ENCODE peak calls at places on chromosome 18, in seven cellular contexts. One of them, this sample, is unnamed.
A peak's percentile ranks its signal among the peaks of the same experiment; 100 is the strongest.

GRCh38 chr18:59810740-59811520 is 88.9 kb upstream of the PMAIP1 start:
- DNase-seq in GM23338: no peak
- DNase-seq in GM12878: no peak
- DNase-seq in HCT116: no peak
- DNase-seq in K562: no peak
- DNase-seq in H1: no peak
- DNase-seq in HepG2: no peak
- DNase-seq in this sample: peak; percentile 6

GRCh38 chr18:23838801-23839366 is 149.6 kb downstream of the LAMA3 start:
- DNase-seq in GM23338: no peak
- DNase-seq in GM12878: no peak
- DNase-seq in HCT116: no peak
- DNase-seq in K562: no peak
- DNase-seq in H1: no peak
- DNase-seq in HepG2: no peak
- DNase-seq in this sample: peak; percentile 37

GRCh38 chr18:55248497-55248896 is 289.2 kb upstream of the CCDC68 start:
- DNase-seq in GM23338: no peak
- DNase-seq in GM12878: no peak
- DNase-seq in HCT116: no peak
- DNase-seq in K562: no peak
- DNase-seq in H1: no peak
- DNase-seq in HepG2: no peak
- DNase-seq in this sample: no peak

GRCh38 chr18:51074605-51075004 is 44.6 kb downstream of the SMAD4 start:
- DNase-seq in GM23338: no peak
- DNase-seq in GM12878: no peak
- DNase-seq in HCT116: no peak
- DNase-seq in K562: no peak
- DNase-seq in H1: no peak
- DNase-seq in HepG2: no peak
- DNase-seq in this sample: no peak

GRCh38 chr18:39660141-39660540 is 2094.5 kb upstream of the CELF4 start:
- DNase-seq in GM23338: no peak
- DNase-seq in GM12878: no peak
- DNase-seq in HCT116: no peak
- DNase-seq in K562: no peak
- DNase-seq in H1: no peak
- DNase-seq in HepG2: no peak
- DNase-seq in this sample: no peak

GRCh38 chr18:46660955-46661749 is 4.1 kb upstream of the LOXHD1 start:
- DNase-seq in GM23338: peak; percentile 71
- DNase-seq in GM12878: no peak
- DNase-seq in HCT116: no peak
- DNase-seq in K562: no peak
- DNase-seq in H1: no peak
- DNase-seq in HepG2: peak; percentile 4
- DNase-seq in this sample: peak; percentile 19

GRCh38 chr18:58454406-58455061 is 174.4 kb downstream of the ALPK2 start:
- DNase-seq in GM23338: no peak
- DNase-seq in GM12878: no peak
- DNase-seq in HCT116: no peak
- DNase-seq in K562: no peak
- DNase-seq in H1: no peak
- DNase-seq in HepG2: no peak
- DNase-seq in this sample: no peak

GRCh38 chr18:79547413-79548076 is 132.1 kb upstream of the CTDP1 start:
- DNase-seq in GM23338: no peak
- DNase-seq in GM12878: no peak
- DNase-seq in HCT116: no peak
- DNase-seq in K562: no peak
- DNase-seq in H1: no peak
- DNase-seq in HepG2: no peak
- DNase-seq in this sample: no peak

GRCh38 chr18:27313678-27314077 is 128.6 kb upstream of the CHST9 start:
- DNase-seq in GM23338: no peak
- DNase-seq in GM12878: no peak
- DNase-seq in HCT116: no peak
- DNase-seq in K562: no peak
- DNase-seq in H1: no peak
- DNase-seq in HepG2: no peak
- DNase-seq in this sample: no peak

GRCh38 chr18:57057890-57058289 is 89.0 kb upstream of the BOD1L2 start:
- DNase-seq in GM23338: no peak
- DNase-seq in GM12878: peak; percentile 57
- DNase-seq in HCT116: no peak
- DNase-seq in K562: no peak
- DNase-seq in H1: no peak
- DNase-seq in HepG2: no peak
- DNase-seq in this sample: no peak

GRCh38 chr18:70956554-70956953 is 667.7 kb downstream of the SOCS6 start:
- DNase-seq in GM23338: no peak
- DNase-seq in GM12878: no peak
- DNase-seq in HCT116: no peak
- DNase-seq in K562: no peak
- DNase-seq in H1: no peak
- DNase-seq in HepG2: no peak
- DNase-seq in this sample: no peak

GRCh38 chr18:9365406-9365805 is 30.8 kb downstream of the TWSG1 start:
- DNase-seq in GM23338: no peak
- DNase-seq in GM12878: no peak
- DNase-seq in HCT116: no peak
- DNase-seq in K562: no peak
- DNase-seq in H1: no peak
- DNase-seq in HepG2: no peak
- DNase-seq in this sample: no peak

GRCh38 chr18:50819027-50819726 is 639 bp downstream of the MRO start:
- DNase-seq in GM23338: peak; percentile 90
- DNase-seq in GM12878: no peak
- DNase-seq in HCT116: no peak
- DNase-seq in K562: no peak
- DNase-seq in H1: peak; percentile 47
- DNase-seq in HepG2: peak; percentile 56
- DNase-seq in this sample: peak; percentile 4

GRCh38 chr18:72742002-72742401 is 125.8 kb downstream of the NETO1 start:
- DNase-seq in GM23338: no peak
- DNase-seq in GM12878: no peak
- DNase-seq in HCT116: no peak
- DNase-seq in K562: no peak
- DNase-seq in H1: no peak
- DNase-seq in HepG2: no peak
- DNase-seq in this sample: no peak
- TF ChIP-seq POLR2AphosphoS5 in GM23338: no peak
- TF ChIP-seq POLR2AphosphoS5 in GM12878: no peak
- TF ChIP-seq POLR2AphosphoS5 in HCT116: no peak
- TF ChIP-seq POLR2AphosphoS5 in K562: no peak
- TF ChIP-seq POLR2AphosphoS5 in H1: no peak
- TF ChIP-seq POLR2AphosphoS5 in HepG2: no peak
- TF ChIP-seq POLR2AphosphoS5 in this sample: no peak

GRCh38 chr18:74430231-74430630 is 26.9 kb downstream of the DIPK1C start:
- DNase-seq in GM23338: no peak
- DNase-seq in GM12878: no peak
- DNase-seq in HCT116: no peak
- DNase-seq in K562: no peak
- DNase-seq in H1: no peak
- DNase-seq in HepG2: no peak
- DNase-seq in this sample: no peak

GRCh38 chr18:74427442-74428112 is 29.5 kb downstream of the DIPK1C start:
- DNase-seq in GM23338: no peak
- DNase-seq in GM12878: no peak
- DNase-seq in HCT116: no peak
- DNase-seq in K562: no peak
- DNase-seq in H1: no peak
- DNase-seq in HepG2: no peak
- DNase-seq in this sample: no peak

GRCh38 chr18:74425161-74425560 is 31.9 kb downstream of the DIPK1C start:
- DNase-seq in GM23338: no peak
- DNase-seq in GM12878: no peak
- DNase-seq in HCT116: no peak
- DNase-seq in K562: no peak
- DNase-seq in H1: no peak
- DNase-seq in HepG2: no peak
- DNase-seq in this sample: no peak

GRCh38 chr18:74420926-74421325 is 36.2 kb downstream of the DIPK1C start:
- DNase-seq in GM23338: no peak
- DNase-seq in GM12878: no peak
- DNase-seq in HCT116: no peak
- DNase-seq in K562: no peak
- DNase-seq in H1: no peak
- DNase-seq in HepG2: no peak
- DNase-seq in this sample: no peak

DNA sequence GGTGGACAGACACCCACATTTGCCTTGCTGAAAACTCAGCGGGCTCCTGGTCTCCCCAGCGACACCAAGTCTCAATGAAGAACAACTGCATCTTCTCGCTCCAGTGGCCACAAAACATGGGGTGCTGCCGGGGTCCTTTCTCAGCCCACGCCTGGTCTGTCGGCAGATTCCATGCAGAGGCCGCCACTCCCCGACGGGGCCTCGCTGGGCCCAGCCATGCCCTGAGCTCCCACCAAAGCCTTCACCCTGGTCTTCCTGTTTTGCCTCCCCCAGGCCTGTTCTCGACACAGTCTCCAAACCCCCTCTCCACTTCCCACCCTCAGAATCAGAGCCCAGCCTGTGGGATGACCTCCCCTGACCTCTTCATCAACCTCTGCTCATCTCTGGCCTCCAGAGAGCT is 31.2 kb downstream of the DIPK1C start:
- DNase-seq in GM23338: no peak
- DNase-seq in GM12878: no peak
- DNase-seq in HCT116: no peak
- DNase-seq in K562: no peak
- DNase-seq in H1: no peak
- DNase-seq in HepG2: no peak
- DNase-seq in this sample: no peak
- TF ChIP-seq EZH2 in GM23338: no peak
- TF ChIP-seq EZH2 in GM12878: no peak
- TF ChIP-seq EZH2 in HCT116: no peak
- TF ChIP-seq EZH2 in K562: no peak
- TF ChIP-seq EZH2 in H1: no peak
- TF ChIP-seq EZH2 in HepG2: no peak
- TF ChIP-seq EZH2 in this sample: no peak

GRCh38 chr18:36389027-36389426 is 91.5 kb downstream of the FHOD3 start:
- DNase-seq in GM23338: no peak
- DNase-seq in GM12878: no peak
- DNase-seq in HCT116: no peak
- DNase-seq in K562: no peak
- DNase-seq in H1: no peak
- DNase-seq in HepG2: no peak
- DNase-seq in this sample: no peak
- TF ChIP-seq CTCF in GM23338: no peak
- TF ChIP-seq CTCF in GM12878: no peak
- TF ChIP-seq CTCF in HCT116: no peak
- TF ChIP-seq CTCF in K562: no peak
- TF ChIP-seq CTCF in H1: no peak
- TF ChIP-seq CTCF in HepG2: no peak
- TF ChIP-seq CTCF in this sample: no peak

DNA sequence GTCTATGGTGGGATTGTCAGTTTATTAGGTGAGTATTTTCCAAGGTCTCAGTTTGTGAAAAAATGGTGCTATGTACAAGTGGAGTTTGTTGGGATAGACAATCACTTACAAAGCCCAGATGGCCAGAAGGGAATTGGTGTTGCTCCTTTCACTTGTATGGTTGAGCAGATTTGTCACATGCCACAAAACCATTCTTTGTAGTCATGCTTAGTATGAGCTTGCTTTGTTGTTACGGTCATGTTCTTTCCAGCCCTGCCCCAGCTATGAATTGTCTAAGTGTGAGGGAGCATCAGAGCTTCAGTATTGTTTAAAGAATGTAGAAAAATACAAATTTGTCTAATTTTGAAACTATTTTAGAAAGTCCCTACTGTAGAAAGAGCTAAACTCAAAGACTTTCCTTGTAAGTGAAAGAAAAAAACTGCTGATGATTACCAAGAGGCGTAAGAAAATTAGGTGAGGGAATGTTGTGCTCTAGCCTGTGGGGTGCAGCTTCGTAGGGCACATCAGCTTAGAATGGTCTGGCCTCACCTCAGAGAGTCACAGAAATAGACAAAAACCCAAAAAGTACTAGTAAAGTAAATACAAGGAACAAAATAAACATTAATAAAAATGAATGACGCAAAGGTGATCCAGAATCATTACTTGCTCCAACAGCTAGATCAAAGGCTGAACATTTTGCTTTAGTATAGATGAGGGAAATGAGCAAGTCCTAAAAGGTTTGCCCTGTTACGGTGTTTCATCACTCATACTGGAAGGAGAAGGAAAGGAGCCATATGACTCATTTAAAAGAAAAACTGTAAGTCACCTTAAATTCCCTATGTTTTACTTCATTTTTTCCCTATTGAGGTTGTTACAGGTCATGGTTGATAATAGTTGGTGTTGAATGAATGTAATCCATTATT is 9.2 kb downstream of the TGIF1 start:
- DNase-seq in GM23338: no peak
- DNase-seq in GM12878: no peak
- DNase-seq in HCT116: no peak
- DNase-seq in K562: no peak
- DNase-seq in H1: no peak
- DNase-seq in HepG2: no peak
- DNase-seq in this sample: peak; percentile 65
- TF ChIP-seq POLR2AphosphoS5 in GM23338: no peak
- TF ChIP-seq POLR2AphosphoS5 in GM12878: no peak
- TF ChIP-seq POLR2AphosphoS5 in HCT116: peak; percentile 60
- TF ChIP-seq POLR2AphosphoS5 in K562: peak; percentile 22
- TF ChIP-seq POLR2AphosphoS5 in H1: peak; percentile 67
- TF ChIP-seq POLR2AphosphoS5 in HepG2: no peak
- TF ChIP-seq POLR2AphosphoS5 in this sample: no peak

GRCh38 chr18:73888565-73888964 is 259.1 kb downstream of the FBXO15 start:
- DNase-seq in GM23338: no peak
- DNase-seq in GM12878: no peak
- DNase-seq in HCT116: no peak
- DNase-seq in K562: no peak
- DNase-seq in H1: no peak
- DNase-seq in HepG2: no peak
- DNase-seq in this sample: no peak

GRCh38 chr18:73884868-73885267 is 262.8 kb downstream of the FBXO15 start:
- DNase-seq in GM23338: no peak
- DNase-seq in GM12878: no peak
- DNase-seq in HCT116: no peak
- DNase-seq in K562: no peak
- DNase-seq in H1: no peak
- DNase-seq in HepG2: no peak
- DNase-seq in this sample: no peak

GRCh38 chr18:73891572-73892421 is 255.8 kb downstream of the FBXO15 start:
- DNase-seq in GM23338: peak; percentile 89
- DNase-seq in GM12878: no peak
- DNase-seq in HCT116: no peak
- DNase-seq in K562: no peak
- DNase-seq in H1: no peak
- DNase-seq in HepG2: no peak
- DNase-seq in this sample: no peak

GRCh38 chr18:73887801-73888200 is 259.8 kb downstream of the FBXO15 start:
- DNase-seq in GM23338: no peak
- DNase-seq in GM12878: no peak
- DNase-seq in HCT116: no peak
- DNase-seq in K562: no peak
- DNase-seq in H1: no peak
- DNase-seq in HepG2: no peak
- DNase-seq in this sample: no peak
- TF ChIP-seq EZH2 in GM23338: no peak
- TF ChIP-seq EZH2 in GM12878: no peak
- TF ChIP-seq EZH2 in HCT116: no peak
- TF ChIP-seq EZH2 in K562: no peak
- TF ChIP-seq EZH2 in H1: no peak
- TF ChIP-seq EZH2 in HepG2: no peak
- TF ChIP-seq EZH2 in this sample: no peak